ENCODE peak calls at places on chromosomes 16 and 17, in nine cellular contexts. E is PC-3; Q is body of pancreas; L is endothelial cell of umbilical vein; S is GM23248; Y is right atrium auricular region; K is stomach; U is keratinocyte; C is effector memory CD4-positive, alpha-beta T cell. F is an unnamed sample.
A peak's percentile ranks its signal among the peaks of the same experiment; 100 is the strongest.

GRCh38 chr16:23999663-24000062 is 163.9 kb downstream of the PRKCB start:
- DNase-seq in S (no peak), U (no peak), L (no peak), E (no peak), Y (no peak), Q (no peak), C (no peak), K (no peak), F (no peak)

GRCh38 chr16:87318158-87318644 is 1.0 kb upstream of the C16orf95 start:
- DNase-seq in S (peak; percentile 50), L (no peak), Q (peak; percentile 36), K (no peak), U (no peak), C (no peak), Y (no peak), E (peak; percentile 3), F (no peak)

GRCh38 chr16:3607161-3607560 is 4.2 kb downstream of the SLX4 start:
- DNase-seq in Y (no peak), K (no peak), Q (no peak), S (no peak), E (no peak), L (no peak), U (no peak), C (no peak), F (no peak)

GRCh38 chr17:48503747-48504146 is 27.1 kb downstream of the HOXB1 start:
- DNase-seq in L (no peak), S (no peak), U (no peak), Y (no peak), E (no peak), C (no peak), K (no peak), Q (no peak), F (no peak)

GRCh38 chr16:13866073-13866472 is 53.9 kb upstream of the ERCC4 start:
- DNase-seq in S (peak; percentile 88), U (no peak), K (peak; percentile 89), Q (peak; percentile 93), C (no peak), Y (peak; percentile 65), L (peak; percentile 73), E (peak; percentile 76), F (peak; percentile 62)

GRCh38 chr16:6375471-6376075 is 957.1 kb upstream of the RBFOX1 start:
- DNase-seq in Y (no peak), C (no peak), L (no peak), E (no peak), S (no peak), U (no peak), Q (no peak), K (no peak), F (no peak)

GRCh38 chr16:3094289-3095027 is 4.6 kb downstream of the ZSCAN10 start:
- DNase-seq in K (peak; percentile 59), Y (no peak), C (peak; percentile 45), L (peak; percentile 74), U (no peak), E (peak; percentile 54), S (peak; percentile 50), Q (peak; percentile 62), F (peak; percentile 29)

GRCh38 chr16:52435573-52435972 is 111.4 kb downstream of the TOX3 start:
- DNase-seq in L (no peak), K (no peak), C (no peak), E (no peak), U (no peak), Q (peak; percentile 23), S (no peak), Y (no peak), F (no peak)

GRCh38 chr17:82860606-82861392 is 21.0 kb upstream of the ZNF750 start:
- DNase-seq in U (no peak), K (no peak), Q (no peak), Y (no peak), S (no peak), L (no peak), C (no peak), E (no peak), F (no peak)

GRCh38 chr17:42881768-42882565 is 18.6 kb upstream of the G6PC1 start:
- DNase-seq in C (no peak), S (no peak), E (no peak), Y (no peak), L (no peak), Q (no peak), K (no peak), U (no peak), F (no peak)

GRCh38 chr17:17859909-17860760 is 23.3 kb upstream of the SREBF1 start:
- DNase-seq in Q (peak; percentile 73), S (peak; percentile 70), E (peak; percentile 78), Y (no peak), C (peak; percentile 56), L (peak; percentile 59), K (peak; percentile 81), U (no peak), F (peak; percentile 29)

GRCh38 chr17:17856386-17856785 is 19.6 kb upstream of the SREBF1 start:
- DNase-seq in U (no peak), C (no peak), L (no peak), E (no peak), Y (no peak), K (no peak), S (no peak), Q (no peak), F (no peak)

GRCh38 chr17:17857496-17857895 is 20.7 kb upstream of the SREBF1 start:
- DNase-seq in E (no peak), S (no peak), Q (no peak), U (no peak), C (no peak), Y (no peak), K (no peak), L (no peak), F (no peak)

GRCh38 chr17:17865035-17865434 is 28.2 kb upstream of the SREBF1 start:
- DNase-seq in C (no peak), S (no peak), L (no peak), K (no peak), E (no peak), Y (no peak), Q (no peak), U (no peak), F (no peak)

DNA sequence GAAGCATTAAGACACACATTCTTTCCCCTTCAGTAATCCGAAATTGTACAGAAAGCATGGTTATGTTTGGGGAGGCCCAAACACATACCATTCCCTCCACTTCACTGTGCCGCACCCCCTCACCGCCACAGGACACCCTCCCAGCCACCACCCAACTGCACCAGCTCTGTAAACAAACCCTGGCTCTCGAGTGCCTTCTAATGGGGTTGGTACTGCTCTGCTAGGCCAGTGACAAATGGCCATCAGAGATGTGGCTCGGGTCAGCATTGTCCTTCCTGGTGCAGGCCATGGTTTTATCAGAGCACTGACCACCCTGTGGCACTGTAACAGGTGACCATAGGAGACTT is 23.9 kb upstream of the SREBF1 start:
- DNase-seq in K (no peak), E (no peak), C (no peak), U (no peak), S (no peak), Q (no peak), Y (no peak), L (no peak), F (no peak)
- H3K27ac ChIP-seq in K (no peak overlapping the region), E (no peak overlapping the region), C (no peak overlapping the region), U (no peak overlapping the region), S (no peak overlapping the region), Q (no peak overlapping the region), Y (no peak overlapping the region), L (no peak overlapping the region), F (no peak overlapping the region)

DNA sequence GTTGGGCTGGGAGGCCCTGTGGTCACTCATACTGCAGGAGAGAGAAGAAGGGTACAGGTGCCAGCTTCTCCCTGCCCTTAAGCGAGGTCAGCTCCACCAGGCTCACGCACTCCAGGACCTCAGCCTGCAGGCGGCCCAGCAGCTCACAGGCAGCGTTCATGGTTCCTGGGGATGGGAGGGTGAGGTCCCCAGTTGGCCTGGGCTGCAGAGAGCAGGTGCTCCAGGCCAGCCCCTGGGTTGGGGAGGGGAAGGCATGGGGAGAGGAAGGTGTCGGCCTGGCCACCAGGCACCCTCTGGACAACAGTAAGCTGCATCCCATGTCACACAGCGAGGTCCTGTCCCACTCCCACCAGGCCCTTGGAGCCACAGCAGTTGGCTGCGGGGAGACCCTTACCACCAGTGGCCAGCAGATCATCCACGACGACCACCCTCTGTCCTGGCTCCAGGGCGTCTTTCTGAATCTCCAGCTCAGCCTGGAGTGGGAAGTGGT is 2.0 kb downstream of the APRT start:
- DNase-seq in S (no peak), E (no peak), U (no peak), C (no peak), Y (no peak), K (no peak), Q (no peak), L (no peak), F (no peak)
- H3K4me3 ChIP-seq in S (peak overlapping the region; percentile 79), E (peak overlapping the region; percentile 76), U (peak overlapping the region; percentile 78), C (no peak overlapping the region), Y (no peak overlapping the region), K (peak overlapping the region; percentile 85), Q (no peak overlapping the region), L (no peak overlapping the region), F (no peak overlapping the region)

GRCh38 chr17:36930501-36930900 is 6.8 kb upstream of the LHX1 start:
- DNase-seq in Q (no peak), K (no peak), U (no peak), Y (no peak), S (no peak), L (no peak), C (no peak), E (no peak), F (no peak)
- H3K27me3 ChIP-seq in Q (peaks cover 9% of the 10 kb centered on the region), K (peaks cover 82% of the 10 kb centered on the region), U (peaks cover 64% of the 10 kb centered on the region), Y (peaks cover 69% of the 10 kb centered on the region), S (peaks cover 94% of the 10 kb centered on the region), L (peaks cover 91% of the 10 kb centered on the region), C (peaks cover 65% of the 10 kb centered on the region), E (peaks cover 55% of the 10 kb centered on the region), F (peaks cover 72% of the 10 kb centered on the region)

DNA sequence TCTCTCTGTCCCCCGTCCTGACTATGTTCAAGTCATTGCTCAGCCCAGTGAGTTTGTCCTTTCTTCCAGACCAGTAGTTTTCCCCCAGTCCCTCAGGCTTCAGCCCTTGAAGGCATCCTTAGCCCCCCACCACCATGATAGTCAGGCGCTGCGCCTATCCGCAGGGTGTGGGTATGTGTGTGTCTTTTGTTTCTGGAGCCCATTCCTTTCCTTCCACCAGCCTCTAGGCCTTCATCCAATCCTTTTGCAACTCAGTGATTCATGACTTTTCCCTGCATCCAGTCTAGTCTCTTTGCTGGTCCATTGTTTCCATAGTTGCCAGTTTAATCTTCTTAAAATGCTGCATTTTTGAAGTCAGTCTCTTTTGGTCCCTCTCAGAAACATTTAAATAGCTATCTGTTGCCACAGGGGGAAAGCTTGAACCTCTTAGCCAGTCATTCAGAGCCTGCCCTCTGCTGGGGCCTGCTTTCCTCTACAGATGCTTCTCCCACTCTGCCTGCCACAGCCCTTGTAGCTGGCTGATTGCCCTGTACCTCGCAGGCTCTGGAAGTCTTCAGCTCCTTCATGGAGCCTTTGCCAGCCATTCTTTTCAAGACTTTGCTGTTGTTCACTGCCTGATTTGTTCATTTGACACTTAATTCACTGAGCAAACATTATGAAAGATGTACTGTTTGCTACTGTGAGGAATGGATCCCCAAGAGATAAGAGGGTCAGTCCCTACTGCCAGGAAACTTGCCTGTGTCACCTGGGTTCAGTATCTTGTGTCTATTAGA is 55.9 kb upstream of the ADCY7 start:
- DNase-seq in K (peak; percentile 81), E (peak; percentile 58), U (peak; percentile 38), C (peak; percentile 23), S (peak; percentile 94), L (peak; percentile 86), Q (peak; percentile 86), Y (peak; percentile 80), F (peak; percentile 80)
- H3K27ac ChIP-seq in K (no peak overlapping the region), E (no peak overlapping the region), U (no peak overlapping the region), C (no peak overlapping the region), S (peak overlapping the region; percentile 52), L (no peak overlapping the region), Q (peak overlapping the region; percentile 3), Y (no peak overlapping the region), F (no peak overlapping the region)